ENCODE peak calls at places on chromosome 4, in six cellular contexts. One of them, this sample, is unnamed.

GRCh38 chr4:110195561-110196205 is 2.7 kb downstream of the ELOVL6 start:
- DNase-seq in activated CD8-positive, alpha-beta memory T cell treated with anti-CD3 and anti-CD28 coated beads for 48 hours: no peak
- DNase-seq in activated T-cell treated with anti-CD3 and anti-CD28 coated beads, Interleukin-2, amount 50 U/mL, for 4 hours: peak
- DNase-seq in A549: no peak
- DNase-seq in CD8-positive, alpha-beta T cell: no peak
- DNase-seq in activated naive CD4-positive, alpha-beta T cell treated with anti-CD3 and anti-CD28 coated beads for 36 hours: peak
- DNase-seq in this sample: peak

GRCh38 chr4:2811830-2812599 is 19.1 kb downstream of the SH3BP2 start:
- DNase-seq in A549: no peak
- DNase-seq in CD8-positive, alpha-beta T cell: peak
- DNase-seq in activated naive CD4-positive, alpha-beta T cell treated with anti-CD3 and anti-CD28 coated beads for 36 hours: peak
- DNase-seq in activated CD8-positive, alpha-beta memory T cell treated with anti-CD3 and anti-CD28 coated beads for 48 hours: no peak
- DNase-seq in activated T-cell treated with anti-CD3 and anti-CD28 coated beads, Interleukin-2, amount 50 U/mL, for 4 hours: peak
- DNase-seq in this sample: peak

GRCh38 chr4:140718240-140718639 is 37.9 kb downstream of the TBC1D9 start:
- DNase-seq in CD8-positive, alpha-beta T cell: no peak
- DNase-seq in activated T-cell treated with anti-CD3 and anti-CD28 coated beads, Interleukin-2, amount 50 U/mL, for 4 hours: no peak
- DNase-seq in activated CD8-positive, alpha-beta memory T cell treated with anti-CD3 and anti-CD28 coated beads for 48 hours: no peak
- DNase-seq in activated naive CD4-positive, alpha-beta T cell treated with anti-CD3 and anti-CD28 coated beads for 36 hours: no peak
- DNase-seq in A549: no peak
- DNase-seq in this sample: no peak

GRCh38 chr4:73259552-73260140 is 1.0 kb upstream of the ANKRD17 start:
- DNase-seq in A549: no peak
- DNase-seq in activated T-cell treated with anti-CD3 and anti-CD28 coated beads, Interleukin-2, amount 50 U/mL, for 4 hours: no peak
- DNase-seq in CD8-positive, alpha-beta T cell: no peak
- DNase-seq in activated CD8-positive, alpha-beta memory T cell treated with anti-CD3 and anti-CD28 coated beads for 48 hours: no peak
- DNase-seq in activated naive CD4-positive, alpha-beta T cell treated with anti-CD3 and anti-CD28 coated beads for 36 hours: peak
- DNase-seq in this sample: no peak

GRCh38 chr4:14289708-14290107 is 662.2 kb upstream of the BOD1L1 start:
- DNase-seq in activated naive CD4-positive, alpha-beta T cell treated with anti-CD3 and anti-CD28 coated beads for 36 hours: no peak
- DNase-seq in A549: no peak
- DNase-seq in activated T-cell treated with anti-CD3 and anti-CD28 coated beads, Interleukin-2, amount 50 U/mL, for 4 hours: no peak
- DNase-seq in CD8-positive, alpha-beta T cell: no peak
- DNase-seq in activated CD8-positive, alpha-beta memory T cell treated with anti-CD3 and anti-CD28 coated beads for 48 hours: no peak
- DNase-seq in this sample: no peak

GRCh38 chr4:171981185-171981584 is 168.0 kb downstream of the GALNTL6 start:
- DNase-seq in A549: no peak
- DNase-seq in activated naive CD4-positive, alpha-beta T cell treated with anti-CD3 and anti-CD28 coated beads for 36 hours: no peak
- DNase-seq in CD8-positive, alpha-beta T cell: no peak
- DNase-seq in activated CD8-positive, alpha-beta memory T cell treated with anti-CD3 and anti-CD28 coated beads for 48 hours: no peak
- DNase-seq in activated T-cell treated with anti-CD3 and anti-CD28 coated beads, Interleukin-2, amount 50 U/mL, for 4 hours: no peak
- DNase-seq in this sample: no peak

GRCh38 chr4:25406081-25406692 is 29.1 kb downstream of the ANAPC4 start:
- DNase-seq in activated T-cell treated with anti-CD3 and anti-CD28 coated beads, Interleukin-2, amount 50 U/mL, for 4 hours: no peak
- DNase-seq in CD8-positive, alpha-beta T cell: no peak
- DNase-seq in activated naive CD4-positive, alpha-beta T cell treated with anti-CD3 and anti-CD28 coated beads for 36 hours: no peak
- DNase-seq in activated CD8-positive, alpha-beta memory T cell treated with anti-CD3 and anti-CD28 coated beads for 48 hours: no peak
- DNase-seq in A549: no peak
- DNase-seq in this sample: no peak

GRCh38 chr4:2222838-2223237 is 19.1 kb downstream of the HAUS3 start:
- DNase-seq in activated T-cell treated with anti-CD3 and anti-CD28 coated beads, Interleukin-2, amount 50 U/mL, for 4 hours: no peak
- DNase-seq in A549: no peak
- DNase-seq in activated CD8-positive, alpha-beta memory T cell treated with anti-CD3 and anti-CD28 coated beads for 48 hours: no peak
- DNase-seq in activated naive CD4-positive, alpha-beta T cell treated with anti-CD3 and anti-CD28 coated beads for 36 hours: no peak
- DNase-seq in CD8-positive, alpha-beta T cell: no peak
- DNase-seq in this sample: no peak

GRCh38 chr4:161767116-161767515 is 396.7 kb downstream of the FSTL5 start:
- DNase-seq in A549: no peak
- DNase-seq in CD8-positive, alpha-beta T cell: no peak
- DNase-seq in activated naive CD4-positive, alpha-beta T cell treated with anti-CD3 and anti-CD28 coated beads for 36 hours: no peak
- DNase-seq in activated T-cell treated with anti-CD3 and anti-CD28 coated beads, Interleukin-2, amount 50 U/mL, for 4 hours: no peak
- DNase-seq in activated CD8-positive, alpha-beta memory T cell treated with anti-CD3 and anti-CD28 coated beads for 48 hours: no peak
- DNase-seq in this sample: no peak

GRCh38 chr4:190019023-190019858 is 7.8 kb downstream of the FRG2 start:
- DNase-seq in A549: no peak
- DNase-seq in activated CD8-positive, alpha-beta memory T cell treated with anti-CD3 and anti-CD28 coated beads for 48 hours: no peak
- DNase-seq in CD8-positive, alpha-beta T cell: no peak
- DNase-seq in activated T-cell treated with anti-CD3 and anti-CD28 coated beads, Interleukin-2, amount 50 U/mL, for 4 hours: no peak
- DNase-seq in activated naive CD4-positive, alpha-beta T cell treated with anti-CD3 and anti-CD28 coated beads for 36 hours: no peak
- DNase-seq in this sample: peak

GRCh38 chr4:81606796-81607550 is 135.3 kb upstream of the RASGEF1B start:
- DNase-seq in A549: no peak
- DNase-seq in activated CD8-positive, alpha-beta memory T cell treated with anti-CD3 and anti-CD28 coated beads for 48 hours: no peak
- DNase-seq in CD8-positive, alpha-beta T cell: no peak
- DNase-seq in activated naive CD4-positive, alpha-beta T cell treated with anti-CD3 and anti-CD28 coated beads for 36 hours: no peak
- DNase-seq in activated T-cell treated with anti-CD3 and anti-CD28 coated beads, Interleukin-2, amount 50 U/mL, for 4 hours: no peak
- DNase-seq in this sample: no peak

GRCh38 chr4:187908079-187908501 is 87.5 kb upstream of the ZFP42 start:
- DNase-seq in activated CD8-positive, alpha-beta memory T cell treated with anti-CD3 and anti-CD28 coated beads for 48 hours: no peak
- DNase-seq in activated T-cell treated with anti-CD3 and anti-CD28 coated beads, Interleukin-2, amount 50 U/mL, for 4 hours: no peak
- DNase-seq in CD8-positive, alpha-beta T cell: no peak
- DNase-seq in activated naive CD4-positive, alpha-beta T cell treated with anti-CD3 and anti-CD28 coated beads for 36 hours: no peak
- DNase-seq in A549: peak
- DNase-seq in this sample: no peak

GRCh38 chr4:129092636-129093172 is 635 bp downstream of the SCLT1 start:
- DNase-seq in CD8-positive, alpha-beta T cell: no peak
- DNase-seq in activated T-cell treated with anti-CD3 and anti-CD28 coated beads, Interleukin-2, amount 50 U/mL, for 4 hours: no peak
- DNase-seq in activated CD8-positive, alpha-beta memory T cell treated with anti-CD3 and anti-CD28 coated beads for 48 hours: no peak
- DNase-seq in activated naive CD4-positive, alpha-beta T cell treated with anti-CD3 and anti-CD28 coated beads for 36 hours: no peak
- DNase-seq in A549: no peak
- DNase-seq in this sample: no peak

GRCh38 chr4:15234101-15234500 is 193.7 kb upstream of the C1QTNF7 start:
- DNase-seq in CD8-positive, alpha-beta T cell: no peak
- DNase-seq in activated CD8-positive, alpha-beta memory T cell treated with anti-CD3 and anti-CD28 coated beads for 48 hours: no peak
- DNase-seq in A549: no peak
- DNase-seq in activated naive CD4-positive, alpha-beta T cell treated with anti-CD3 and anti-CD28 coated beads for 36 hours: peak
- DNase-seq in activated T-cell treated with anti-CD3 and anti-CD28 coated beads, Interleukin-2, amount 50 U/mL, for 4 hours: no peak
- DNase-seq in this sample: no peak

GRCh38 chr4:65007841-65008439 is 598.7 kb upstream of the TECRL start:
- DNase-seq in CD8-positive, alpha-beta T cell: no peak
- DNase-seq in activated naive CD4-positive, alpha-beta T cell treated with anti-CD3 and anti-CD28 coated beads for 36 hours: peak
- DNase-seq in activated CD8-positive, alpha-beta memory T cell treated with anti-CD3 and anti-CD28 coated beads for 48 hours: no peak
- DNase-seq in A549: peak
- DNase-seq in activated T-cell treated with anti-CD3 and anti-CD28 coated beads, Interleukin-2, amount 50 U/mL, for 4 hours: no peak
- DNase-seq in this sample: no peak

GRCh38 chr4:73507541-73507940 is 26.0 kb downstream of the AFM start:
- DNase-seq in activated T-cell treated with anti-CD3 and anti-CD28 coated beads, Interleukin-2, amount 50 U/mL, for 4 hours: no peak
- DNase-seq in activated CD8-positive, alpha-beta memory T cell treated with anti-CD3 and anti-CD28 coated beads for 48 hours: no peak
- DNase-seq in A549: no peak
- DNase-seq in activated naive CD4-positive, alpha-beta T cell treated with anti-CD3 and anti-CD28 coated beads for 36 hours: no peak
- DNase-seq in CD8-positive, alpha-beta T cell: no peak
- DNase-seq in this sample: no peak

GRCh38 chr4:115852767-115853091 is 739.3 kb upstream of the NDST4 start:
- DNase-seq in A549: no peak
- DNase-seq in activated CD8-positive, alpha-beta memory T cell treated with anti-CD3 and anti-CD28 coated beads for 48 hours: no peak
- DNase-seq in CD8-positive, alpha-beta T cell: no peak
- DNase-seq in activated T-cell treated with anti-CD3 and anti-CD28 coated beads, Interleukin-2, amount 50 U/mL, for 4 hours: no peak
- DNase-seq in activated naive CD4-positive, alpha-beta T cell treated with anti-CD3 and anti-CD28 coated beads for 36 hours: no peak
- DNase-seq in this sample: no peak

GRCh38 chr4:156347412-156348075 is 393.9 kb upstream of the CTSO start:
- DNase-seq in A549: no peak
- DNase-seq in CD8-positive, alpha-beta T cell: no peak
- DNase-seq in activated CD8-positive, alpha-beta memory T cell treated with anti-CD3 and anti-CD28 coated beads for 48 hours: no peak
- DNase-seq in activated naive CD4-positive, alpha-beta T cell treated with anti-CD3 and anti-CD28 coated beads for 36 hours: no peak
- DNase-seq in activated T-cell treated with anti-CD3 and anti-CD28 coated beads, Interleukin-2, amount 50 U/mL, for 4 hours: no peak
- DNase-seq in this sample: no peak